ENCODE peak calls at places on chromosomes 4 and X, in seven cellular contexts. Y is stomach, B is uterus, P is prostate gland, Q is suprapubic skin, W is Peyer's patch, T is A549. A is an unnamed sample.
A peak's percentile ranks its signal among the peaks of the same experiment; 100 is the strongest.

GRCh38 chr4:171524913-171525312 is 288.3 kb upstream of the GALNTL6 start:
- DNase-seq in Y (no peak), B (no peak), P (no peak), Q (no peak), W (no peak), T (no peak), A (no peak)

GRCh38 chr4:145909331-145909730 is 29.3 kb downstream of the ZNF827 start:
- DNase-seq in Y (peak; percentile 87), B (peak; percentile 88), P (peak; percentile 62), Q (no peak), W (peak; percentile 86), T (peak; percentile 64), A (peak; percentile 28)

GRCh38 chr4:6245246-6246169 is 24.1 kb upstream of the WFS1 start:
- DNase-seq in Y (no peak), B (no peak), P (no peak), Q (no peak), W (no peak), T (no peak), A (no peak)

GRCh38 chr4:16745009-16745408 is 153.4 kb downstream of the LDB2 start:
- DNase-seq in Y (no peak), B (peak; percentile 74), P (no peak), Q (no peak), W (no peak), T (no peak), A (peak; percentile 75)

GRCh38 chr4:72531322-72531721 is 37.7 kb downstream of the ADAMTS3 start:
- DNase-seq in Y (no peak), B (no peak), P (no peak), Q (no peak), W (no peak), T (no peak), A (no peak)

GRCh38 chr4:7434766-7435150 is at the start of gene PSAPL1:
- DNase-seq in Y (peak; percentile 74), B (no peak), P (no peak), Q (no peak), W (no peak), T (peak; percentile 35), A (peak; percentile 65)

GRCh38 chr4:165512464-165512863 is 133.7 kb downstream of the CPE start:
- DNase-seq in Y (no peak), B (no peak), P (no peak), Q (no peak), W (no peak), T (no peak), A (no peak)

GRCh38 chr4:18566970-18567799 is 545.6 kb upstream of the LCORL start:
- DNase-seq in Y (peak; percentile 29), B (no peak), P (no peak), Q (no peak), W (peak; percentile 48), T (peak; percentile 1), A (peak; percentile 57)

GRCh38 chr4:6379787-6380745 is 92.3 kb downstream of the PPP2R2C start:
- DNase-seq in Y (no peak), B (no peak), P (no peak), Q (no peak), W (no peak), T (no peak), A (no peak)

GRCh38 chr4:172553216-172553615 is 615.4 kb upstream of the GALNT7 start:
- DNase-seq in Y (no peak), B (no peak), P (no peak), Q (no peak), W (no peak), T (no peak), A (no peak)

GRCh38 chr4:126047114-126047513 is 732.4 kb downstream of the FAT4 start:
- DNase-seq in Y (no peak), B (no peak), P (no peak), Q (no peak), W (no peak), T (no peak), A (no peak)

GRCh38 chrX:64977051-64977450 is 801 bp upstream of the ZC4H2 start:
- DNase-seq in Y (no peak), B (no peak), P (no peak), Q (no peak), W (no peak), T (no peak), A (no peak)

GRCh38 chr4:56387023-56388001 is at the start of gene AASDH:
- DNase-seq in Y (peak; percentile 94), B (peak; percentile 93), P (peak; percentile 91), Q (peak; percentile 95), W (peak; percentile 97), T (peak; percentile 94), A (peak; percentile 93)
- TF ChIP-seq POLR2A in Y (no peak), B (peak; percentile 68), P (peak; percentile 48), Q (no peak), W (peak; percentile 79), T (peak; percentile 71), A (peak; percentile 94)

GRCh38 chr4:127470290-127470809 is 162.4 kb upstream of the INTU start:
- DNase-seq in Y (no peak), B (no peak), P (no peak), Q (no peak), W (peak; percentile 40), T (no peak), A (no peak)

GRCh38 chr4:127463883-127464282 is 168.9 kb upstream of the INTU start:
- DNase-seq in Y (no peak), B (no peak), P (no peak), Q (no peak), W (no peak), T (no peak), A (no peak)

GRCh38 chr4:127469575-127470289 is 163.0 kb upstream of the INTU start:
- DNase-seq in Y (no peak), B (no peak), P (no peak), Q (no peak), W (no peak), T (no peak), A (no peak)
- H3K4me3 ChIP-seq in Y (no peak overlapping the region), B (no peak overlapping the region), P (no peak overlapping the region), Q (no peak overlapping the region), W (no peak overlapping the region), T (no peak overlapping the region), A (no peak overlapping the region)

DNA sequence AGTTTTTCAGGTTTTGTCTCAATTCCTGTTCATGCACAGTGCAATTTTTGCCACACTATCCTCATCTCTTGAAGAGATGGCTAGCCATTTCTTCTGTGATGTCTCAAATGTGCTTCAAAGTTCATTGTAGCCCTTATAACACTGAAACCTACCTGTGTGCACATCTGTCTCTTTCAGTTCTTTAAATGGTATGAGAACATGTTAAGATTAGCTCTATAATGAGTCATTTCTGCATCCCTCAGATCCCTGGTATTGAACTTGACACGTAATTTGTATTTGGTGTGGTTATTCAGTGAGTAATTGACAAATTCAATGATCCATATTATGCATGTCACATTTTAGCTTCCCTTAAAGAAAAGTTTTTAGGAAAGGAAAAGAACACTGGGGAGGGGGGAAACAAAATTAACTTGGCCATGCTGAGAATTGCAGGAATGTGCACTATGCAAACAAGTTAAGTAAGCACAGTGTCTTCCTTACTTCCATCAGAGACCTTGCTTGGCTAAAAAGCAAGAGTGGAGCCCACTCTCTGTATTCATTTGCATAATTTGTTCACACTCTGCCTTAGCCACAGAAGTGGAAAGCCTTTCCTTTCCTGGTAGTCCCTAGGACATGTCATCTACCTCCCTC is 659.8 kb upstream of the MAGEB2 start:
- DNase-seq in Y (no peak), B (no peak), P (no peak), Q (no peak), W (no peak), T (no peak), A (no peak)
- TF ChIP-seq POLR2A in Y (no peak), B (no peak), P (no peak), Q (no peak), W (no peak), T (no peak), A (no peak)

DNA sequence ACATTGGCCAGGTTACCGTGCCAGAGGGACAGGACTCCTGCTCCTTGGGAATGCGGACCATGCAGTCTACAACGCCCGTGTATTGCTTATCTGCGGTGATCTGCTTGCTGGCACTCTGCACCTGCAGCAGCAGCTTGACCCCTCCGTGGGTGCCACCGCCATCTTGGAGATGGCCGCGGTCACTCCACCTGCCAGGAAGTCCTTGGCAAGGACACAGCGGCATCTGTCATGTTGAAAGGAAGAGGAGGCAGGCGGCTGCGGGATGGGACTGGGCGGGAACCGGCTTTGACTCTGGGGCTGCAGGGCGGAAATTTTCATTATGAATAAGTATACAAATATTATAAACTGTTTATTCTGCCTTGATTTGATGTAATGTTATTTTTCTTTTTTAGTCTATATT is 63.4 kb downstream of the F11 start:
- DNase-seq in Y (no peak), B (no peak), P (no peak), Q (no peak), W (no peak), T (no peak), A (no peak)
- H3K4me3 ChIP-seq in Y (no peak overlapping the region), B (no peak overlapping the region), P (no peak overlapping the region), Q (no peak overlapping the region), W (no peak overlapping the region), T (no peak overlapping the region), A (no peak overlapping the region)

DNA sequence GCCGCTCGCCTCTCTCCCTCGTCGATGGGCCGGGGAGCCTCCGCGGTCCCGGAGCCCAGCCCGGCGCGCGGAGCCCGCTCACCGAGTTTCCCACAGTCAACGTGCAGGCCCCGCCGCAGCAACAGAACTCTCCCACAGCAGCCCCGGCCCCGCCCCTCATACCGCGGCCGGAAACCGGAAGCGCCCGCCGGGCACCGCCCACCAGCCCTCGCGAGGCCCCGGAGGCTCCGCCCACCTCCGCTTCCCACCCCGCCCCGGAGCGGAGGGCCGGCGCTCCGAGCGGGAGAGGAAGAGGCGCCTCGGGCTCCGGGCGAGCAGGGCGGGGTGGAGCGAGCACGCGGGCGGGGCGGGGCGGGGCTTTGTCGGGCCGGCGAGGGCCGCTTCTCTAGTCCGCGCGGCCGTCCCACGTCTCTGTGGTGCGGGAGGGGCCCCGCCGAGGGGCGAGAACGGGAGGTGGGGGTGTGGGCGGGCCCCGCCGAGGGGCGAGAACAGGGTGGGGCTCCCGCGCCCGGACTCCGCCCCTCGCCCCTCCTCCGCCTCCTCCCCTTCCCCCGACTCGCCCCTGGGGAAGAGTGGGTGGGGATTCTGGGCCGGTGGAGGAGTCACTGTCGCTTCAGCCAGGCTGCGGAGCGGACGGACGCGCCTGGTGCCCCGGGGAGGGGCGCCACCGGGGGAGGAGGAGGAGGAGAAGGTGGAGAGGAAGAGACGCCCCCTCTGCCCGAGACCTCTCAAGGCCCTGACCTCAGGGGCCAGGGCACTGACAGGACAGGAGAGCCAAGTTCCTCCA is at the start of the genes ABCD1 and BCAP31:
- DNase-seq in Y (peak; percentile 90), B (peak; percentile 88), P (peak; percentile 82), Q (peak; percentile 93), W (peak; percentile 94), T (peak; percentile 87), A (peak; percentile 90)
- TF ChIP-seq POLR2A in Y (no peak), B (peak; percentile 62), P (peak; percentile 85), Q (no peak), W (peak; percentile 93), T (peak; percentile 60), A (peak; percentile 93)

GRCh38 chr4:184514121-184514988 is 40.0 kb upstream of the IRF2 start:
- DNase-seq in Y (no peak), B (peak; percentile 65), P (no peak), Q (peak; percentile 78), W (peak; percentile 73), T (peak; percentile 8), A (peak; percentile 85)
- H3K4me3 ChIP-seq in Y (no peak overlapping the region), B (no peak overlapping the region), P (no peak overlapping the region), Q (no peak overlapping the region), W (no peak overlapping the region), T (no peak overlapping the region), A (no peak overlapping the region)

A was measured in adrenal gland.